ENCODE peak calls at places on chromosomes 6 and 20, in nine cellular contexts. U is sigmoid colon, A is breast epithelium, I is tibial nerve, E is gastrocnemius medialis, X is Peyer's patch, J is testis, R is prostate gland, G is uterus. P is an unnamed sample. For H3K27me3, the result is how much of the 10 kb centered on the place peaks cover.

GRCh38 chr20:61185181-61185580 is 66.9 kb upstream of the CDH4 start:
- DNase-seq in R (no peak), X (no peak), A (no peak), I (no peak), G (no peak), E (no peak), U (no peak), J (no peak), P (no peak)

GRCh38 chr20:37523012-37523391 is 2.0 kb downstream of the NNAT start:
- DNase-seq in X (no peak), A (no peak), G (no peak), E (peak), R (no peak), U (peak), J (no peak), I (no peak), P (no peak)

GRCh38 chr6:104321301-104321700 is 538.4 kb downstream of the HACE1 start:
- DNase-seq in R (no peak), J (no peak), X (no peak), E (no peak), I (no peak), G (no peak), A (no peak), U (no peak), P (no peak)

GRCh38 chr6:157974341-157974894 is 7.2 kb upstream of the SYNJ2 start:
- DNase-seq in E (no peak), G (no peak), I (no peak), U (no peak), A (no peak), J (no peak), X (no peak), R (no peak), P (no peak)

GRCh38 chr6:145009691-145010090 is 724.6 kb downstream of the UTRN start:
- DNase-seq in X (no peak), I (no peak), J (no peak), U (no peak), E (no peak), A (no peak), G (no peak), R (no peak), P (no peak)

GRCh38 chr6:14278436-14278835 is 160.9 kb downstream of the CD83 start:
- DNase-seq in E (no peak), U (no peak), I (no peak), G (no peak), J (no peak), A (no peak), X (no peak), R (no peak), P (no peak)

GRCh38 chr6:12065321-12066140 is 53.4 kb downstream of the HIVEP1 start:
- DNase-seq in X (no peak), J (no peak), I (no peak), R (no peak), A (no peak), E (no peak), G (no peak), U (no peak), P (no peak)

GRCh38 chr20:53795170-53795569 is 201.5 kb upstream of the ZNF217 start:
- DNase-seq in I (no peak), U (no peak), J (no peak), E (no peak), A (no peak), G (no peak), X (no peak), R (no peak), P (no peak)

GRCh38 chr6:7246401-7247178 is 66.4 kb downstream of the SSR1 start:
- DNase-seq in R (no peak), I (no peak), X (no peak), G (no peak), A (no peak), U (no peak), J (peak), E (no peak), P (no peak)
- TF ChIP-seq POLR2A in R (no peak), I (no peak), X (no peak), G (no peak), A (no peak), U (no peak), J (no peak), E (no peak), P (no peak)

DNA sequence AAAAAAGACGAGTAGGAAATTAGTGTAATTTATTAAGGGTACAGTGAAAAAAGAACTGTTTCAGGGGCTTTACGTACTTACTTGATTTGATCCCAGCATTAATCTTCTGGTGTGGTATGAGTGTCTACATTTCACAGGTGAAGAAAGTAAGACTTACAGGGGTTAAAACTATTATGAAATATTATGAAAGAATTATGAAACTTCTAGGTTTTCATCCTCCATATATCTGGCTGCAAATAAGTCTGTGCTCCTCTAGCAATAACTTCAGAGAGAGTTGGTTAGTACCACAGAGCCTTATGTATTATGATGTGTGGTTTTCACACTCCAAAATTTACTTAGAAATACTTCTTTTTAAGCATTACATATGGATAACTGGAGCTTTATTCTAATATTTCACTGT is 41.9 kb downstream of the ZFAND3 start:
- DNase-seq in I (no peak), J (no peak), X (no peak), E (no peak), A (no peak), G (no peak), R (no peak), U (no peak), P (no peak)
- H3K27me3 ChIP-seq in I (under half), J (under half), X (under half), E (under half), A (under half), G (under half), R (under half), U (under half), P (under half)

GRCh38 chr6:169723991-169724553 is at the start of gene PHF10:
- DNase-seq in J (peak), R (peak), X (peak), U (no peak), E (peak), I (no peak), A (no peak), G (no peak), P (no peak)
- TF ChIP-seq POLR2A in J (no peak), R (no peak), X (no peak), U (no peak), E (peak), I (no peak), A (no peak), G (peak), P (no peak)

GRCh38 chr20:46009847-46010246 is 1.1 kb downstream of the MMP9 start:
- DNase-seq in G (no peak), J (no peak), A (no peak), E (no peak), X (no peak), U (no peak), R (no peak), I (no peak), P (no peak)

GRCh38 chr20:46012926-46013825 is 4.5 kb downstream of the MMP9 start:
- DNase-seq in I (no peak), A (no peak), E (no peak), U (no peak), X (no peak), R (no peak), G (no peak), J (no peak), P (no peak)

GRCh38 chr20:46011631-46012482 is 3.1 kb downstream of the MMP9 start:
- DNase-seq in X (no peak), G (no peak), R (no peak), A (peak), U (peak), J (peak), E (no peak), I (no peak), P (no peak)

GRCh38 chr20:46007671-46008070 is 1.0 kb upstream of the MMP9 start:
- DNase-seq in R (no peak), E (no peak), U (no peak), G (no peak), J (no peak), I (no peak), A (no peak), X (no peak), P (no peak)

DNA sequence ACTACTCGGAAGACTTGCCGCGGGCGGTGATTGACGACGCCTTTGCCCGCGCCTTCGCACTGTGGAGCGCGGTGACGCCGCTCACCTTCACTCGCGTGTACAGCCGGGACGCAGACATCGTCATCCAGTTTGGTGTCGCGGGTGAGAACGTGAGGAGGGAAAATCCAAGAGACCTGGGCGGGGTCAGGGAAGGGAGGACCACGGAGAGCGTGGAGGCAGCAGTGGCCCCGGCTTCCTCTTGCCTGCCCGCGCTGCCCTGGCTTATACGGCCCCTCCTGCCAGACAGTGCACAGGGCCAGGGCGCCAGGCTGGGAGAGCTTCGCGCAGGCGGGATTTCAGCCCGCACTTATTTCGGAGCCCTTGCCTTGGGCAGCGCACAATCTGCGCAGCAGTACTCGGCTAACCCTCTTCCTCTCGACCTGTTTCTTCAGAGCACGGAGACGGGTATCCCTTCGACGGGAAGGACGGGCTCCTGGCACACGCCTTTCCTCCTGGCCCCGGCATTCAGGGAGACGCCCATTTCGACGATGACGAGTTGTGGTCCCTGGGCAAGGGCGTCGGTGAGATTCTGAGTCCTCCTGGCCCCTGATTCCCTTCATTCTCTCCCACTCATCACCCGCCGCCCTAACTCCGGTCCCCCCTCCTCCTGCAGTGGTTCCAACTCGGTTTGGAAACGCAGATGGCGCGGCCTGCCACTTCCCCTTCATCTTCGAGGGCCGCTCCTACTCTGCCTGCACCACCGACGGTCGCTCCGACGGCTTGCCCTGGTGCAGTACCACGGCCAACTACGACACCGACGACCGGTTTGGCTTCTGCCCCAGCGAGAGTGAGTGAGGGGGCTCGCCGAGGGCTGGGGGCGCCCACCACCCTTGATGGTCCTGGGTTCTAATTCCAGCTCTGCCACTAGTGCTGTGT is 2.0 kb downstream of the MMP9 start:
- DNase-seq in J (no peak), I (no peak), A (no peak), X (no peak), E (no peak), R (no peak), U (no peak), G (no peak), P (no peak)
- H3K27me3 ChIP-seq in J (under half), I (under half), A (under half), X (under half), E (half or more), R (under half), U (half or more), G (half or more), P (under half)

GRCh38 chr6:132730560-132730959 is 16.7 kb upstream of the VNN1 start:
- DNase-seq in G (no peak), I (no peak), U (no peak), X (no peak), R (no peak), E (no peak), J (no peak), A (no peak), P (no peak)
- TF ChIP-seq POLR2A in G (no peak), I (no peak), U (no peak), X (no peak), R (no peak), E (no peak), J (no peak), A (no peak), P (no peak)

GRCh38 chr20:59082077-59082740 is 39.6 kb upstream of the PRELID3B start:
- DNase-seq in R (no peak), E (no peak), X (no peak), A (no peak), G (no peak), I (no peak), J (no peak), U (no peak), P (no peak)
- H3K27me3 ChIP-seq in R (under half), E (under half), X (under half), A (under half), G (under half), I (under half), J (under half), U (under half), P (under half)

GRCh38 chr20:31566332-31566657 is 38.8 kb upstream of the ID1 start:
- DNase-seq in X (no peak), E (no peak), J (no peak), R (no peak), U (no peak), G (no peak), A (no peak), I (no peak), P (no peak)
- TF ChIP-seq POLR2A in X (no peak), E (no peak), J (no peak), R (no peak), U (no peak), G (no peak), A (no peak), I (no peak), P (no peak)

DNA sequence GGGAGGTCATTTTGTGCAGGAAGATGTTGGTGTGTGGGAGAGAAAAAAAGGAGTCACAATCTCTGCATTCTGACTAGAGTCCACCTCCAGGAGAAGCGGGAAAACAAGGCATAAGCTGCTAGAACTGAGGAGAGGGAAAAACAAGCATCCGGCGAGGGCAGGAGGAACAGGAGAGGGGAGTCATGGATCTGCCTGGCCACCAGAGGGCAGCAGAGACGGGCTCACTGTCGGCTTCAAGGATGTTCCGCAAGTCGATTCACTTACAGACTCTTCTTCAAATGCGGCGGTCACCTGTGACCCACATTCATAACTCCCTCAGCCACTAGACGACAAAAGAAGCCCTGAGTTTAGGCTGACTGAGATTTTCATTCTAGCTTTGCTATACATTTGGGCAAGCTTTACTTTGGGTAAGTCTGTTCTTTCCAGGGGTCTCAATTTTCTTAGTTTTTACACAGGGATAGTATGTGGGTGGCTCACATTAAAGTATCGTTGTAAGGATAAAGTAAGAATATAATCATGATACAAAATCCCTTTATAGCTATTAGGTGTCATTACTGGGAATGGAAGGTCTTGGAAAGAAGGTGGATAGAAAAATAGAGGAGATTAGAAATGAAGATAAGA is 6.6 kb upstream of the BTNL2 start:
- DNase-seq in I (peak), X (peak), R (peak), G (peak), E (peak), J (peak), U (peak), A (peak), P (no peak)
- H3K27me3 ChIP-seq in I (under half), X (under half), R (under half), G (under half), E (under half), J (under half), U (under half), A (under half), P (under half)

P was measured in vagina.